ENCODE peak calls at places on chromosomes 2 and 18, in ten cellular contexts. One of them, this sample, is unnamed.

GRCh38 chr2:188898261-188898660 is 75.9 kb upstream of the COL3A1 start:
- DNase-seq in CD8-positive, alpha-beta memory T cell: no peak
- DNase-seq in activated CD4-positive, alpha-beta T cell treated with anti-CD3 and anti-CD28 coated beads, Interleukin-2, amount 50 U/mL, for 24 hours: no peak
- DNase-seq in stimulated activated naive CD4-positive, alpha-beta T cell: no peak
- DNase-seq in endothelial cell: no peak
- DNase-seq in NCI-H1092: no peak
- DNase-seq in foreskin fibroblast: no peak
- DNase-seq in Peyer's patch: no peak
- DNase-seq in GDM1: no peak
- DNase-seq in aorta: no peak
- DNase-seq in this sample: no peak

GRCh38 chr2:155141418-155141817 is 442.9 kb downstream of the KCNJ3 start:
- DNase-seq in CD8-positive, alpha-beta memory T cell: no peak
- DNase-seq in activated CD4-positive, alpha-beta T cell treated with anti-CD3 and anti-CD28 coated beads, Interleukin-2, amount 50 U/mL, for 24 hours: no peak
- DNase-seq in stimulated activated naive CD4-positive, alpha-beta T cell: no peak
- DNase-seq in endothelial cell: no peak
- DNase-seq in NCI-H1092: no peak
- DNase-seq in foreskin fibroblast: no peak
- DNase-seq in Peyer's patch: no peak
- DNase-seq in GDM1: no peak
- DNase-seq in aorta: no peak
- DNase-seq in this sample: no peak

GRCh38 chr2:197071790-197072436 is 145.4 kb upstream of the PGAP1 start:
- DNase-seq in CD8-positive, alpha-beta memory T cell: no peak
- DNase-seq in activated CD4-positive, alpha-beta T cell treated with anti-CD3 and anti-CD28 coated beads, Interleukin-2, amount 50 U/mL, for 24 hours: no peak
- DNase-seq in stimulated activated naive CD4-positive, alpha-beta T cell: no peak
- DNase-seq in endothelial cell: no peak
- DNase-seq in NCI-H1092: no peak
- DNase-seq in foreskin fibroblast: no peak
- DNase-seq in Peyer's patch: no peak
- DNase-seq in GDM1: no peak
- DNase-seq in aorta: no peak
- DNase-seq in this sample: no peak

GRCh38 chr2:134689303-134689702 is 29.5 kb downstream of the TMEM163 start:
- DNase-seq in CD8-positive, alpha-beta memory T cell: no peak
- DNase-seq in activated CD4-positive, alpha-beta T cell treated with anti-CD3 and anti-CD28 coated beads, Interleukin-2, amount 50 U/mL, for 24 hours: no peak
- DNase-seq in stimulated activated naive CD4-positive, alpha-beta T cell: no peak
- DNase-seq in endothelial cell: no peak
- DNase-seq in NCI-H1092: no peak
- DNase-seq in foreskin fibroblast: no peak
- DNase-seq in Peyer's patch: no peak
- DNase-seq in GDM1: no peak
- DNase-seq in aorta: no peak
- DNase-seq in this sample: no peak

GRCh38 chr18:39435986-39436385 is 1870.4 kb upstream of the CELF4 start:
- DNase-seq in CD8-positive, alpha-beta memory T cell: no peak
- DNase-seq in activated CD4-positive, alpha-beta T cell treated with anti-CD3 and anti-CD28 coated beads, Interleukin-2, amount 50 U/mL, for 24 hours: no peak
- DNase-seq in stimulated activated naive CD4-positive, alpha-beta T cell: no peak
- DNase-seq in endothelial cell: no peak
- DNase-seq in NCI-H1092: no peak
- DNase-seq in foreskin fibroblast: no peak
- DNase-seq in Peyer's patch: no peak
- DNase-seq in GDM1: no peak
- DNase-seq in aorta: no peak
- DNase-seq in this sample: no peak

GRCh38 chr2:86081724-86082123 is 24.0 kb downstream of the POLR1A start:
- DNase-seq in CD8-positive, alpha-beta memory T cell: no peak
- DNase-seq in activated CD4-positive, alpha-beta T cell treated with anti-CD3 and anti-CD28 coated beads, Interleukin-2, amount 50 U/mL, for 24 hours: no peak
- DNase-seq in stimulated activated naive CD4-positive, alpha-beta T cell: no peak
- DNase-seq in endothelial cell: no peak
- DNase-seq in NCI-H1092: no peak
- DNase-seq in foreskin fibroblast: no peak
- DNase-seq in Peyer's patch: no peak
- DNase-seq in GDM1: no peak
- DNase-seq in aorta: no peak
- DNase-seq in this sample: no peak

GRCh38 chr2:225536036-225536435 is 136.5 kb downstream of the NYAP2 start:
- DNase-seq in CD8-positive, alpha-beta memory T cell: no peak
- DNase-seq in activated CD4-positive, alpha-beta T cell treated with anti-CD3 and anti-CD28 coated beads, Interleukin-2, amount 50 U/mL, for 24 hours: no peak
- DNase-seq in stimulated activated naive CD4-positive, alpha-beta T cell: no peak
- DNase-seq in endothelial cell: no peak
- DNase-seq in NCI-H1092: no peak
- DNase-seq in foreskin fibroblast: no peak
- DNase-seq in Peyer's patch: no peak
- DNase-seq in GDM1: no peak
- DNase-seq in aorta: no peak
- DNase-seq in this sample: no peak

GRCh38 chr2:112272669-112273068 is 2.7 kb upstream of the ZC3H6 start:
- DNase-seq in CD8-positive, alpha-beta memory T cell: no peak
- DNase-seq in activated CD4-positive, alpha-beta T cell treated with anti-CD3 and anti-CD28 coated beads, Interleukin-2, amount 50 U/mL, for 24 hours: no peak
- DNase-seq in stimulated activated naive CD4-positive, alpha-beta T cell: no peak
- DNase-seq in endothelial cell: no peak
- DNase-seq in NCI-H1092: no peak
- DNase-seq in foreskin fibroblast: no peak
- DNase-seq in Peyer's patch: no peak
- DNase-seq in GDM1: no peak
- DNase-seq in aorta: no peak
- DNase-seq in this sample: no peak

GRCh38 chr18:62784338-62784965 is 69.1 kb downstream of the PHLPP1 start:
- DNase-seq in CD8-positive, alpha-beta memory T cell: no peak
- DNase-seq in activated CD4-positive, alpha-beta T cell treated with anti-CD3 and anti-CD28 coated beads, Interleukin-2, amount 50 U/mL, for 24 hours: peak; percentile 20
- DNase-seq in stimulated activated naive CD4-positive, alpha-beta T cell: no peak
- DNase-seq in endothelial cell: no peak
- DNase-seq in NCI-H1092: no peak
- DNase-seq in foreskin fibroblast: no peak
- DNase-seq in Peyer's patch: no peak
- DNase-seq in GDM1: no peak
- DNase-seq in aorta: no peak
- DNase-seq in this sample: no peak

GRCh38 chr2:26430826-26431225 is 29.1 kb downstream of the DRC1 start:
- DNase-seq in CD8-positive, alpha-beta memory T cell: no peak
- DNase-seq in activated CD4-positive, alpha-beta T cell treated with anti-CD3 and anti-CD28 coated beads, Interleukin-2, amount 50 U/mL, for 24 hours: no peak
- DNase-seq in stimulated activated naive CD4-positive, alpha-beta T cell: no peak
- DNase-seq in endothelial cell: no peak
- DNase-seq in NCI-H1092: no peak
- DNase-seq in foreskin fibroblast: peak; percentile 14
- DNase-seq in Peyer's patch: no peak
- DNase-seq in GDM1: no peak
- DNase-seq in aorta: no peak
- DNase-seq in this sample: no peak

GRCh38 chr2:166157578-166157977 is 29.8 kb upstream of the SCN1A start:
- DNase-seq in CD8-positive, alpha-beta memory T cell: no peak
- DNase-seq in activated CD4-positive, alpha-beta T cell treated with anti-CD3 and anti-CD28 coated beads, Interleukin-2, amount 50 U/mL, for 24 hours: no peak
- DNase-seq in stimulated activated naive CD4-positive, alpha-beta T cell: no peak
- DNase-seq in endothelial cell: no peak
- DNase-seq in NCI-H1092: peak; percentile 2
- DNase-seq in foreskin fibroblast: no peak
- DNase-seq in Peyer's patch: no peak
- DNase-seq in GDM1: no peak
- DNase-seq in aorta: no peak
- DNase-seq in this sample: no peak

GRCh38 chr2:98691307-98691706 is 39.6 kb downstream of the MGAT4A start:
- DNase-seq in CD8-positive, alpha-beta memory T cell: no peak
- DNase-seq in activated CD4-positive, alpha-beta T cell treated with anti-CD3 and anti-CD28 coated beads, Interleukin-2, amount 50 U/mL, for 24 hours: no peak
- DNase-seq in stimulated activated naive CD4-positive, alpha-beta T cell: no peak
- DNase-seq in endothelial cell: no peak
- DNase-seq in NCI-H1092: no peak
- DNase-seq in foreskin fibroblast: no peak
- DNase-seq in Peyer's patch: no peak
- DNase-seq in GDM1: no peak
- DNase-seq in aorta: no peak
- DNase-seq in this sample: no peak

GRCh38 chr2:97849881-97850540 is 136.6 kb downstream of the ZAP70 start:
- DNase-seq in CD8-positive, alpha-beta memory T cell: no peak
- DNase-seq in activated CD4-positive, alpha-beta T cell treated with anti-CD3 and anti-CD28 coated beads, Interleukin-2, amount 50 U/mL, for 24 hours: no peak
- DNase-seq in stimulated activated naive CD4-positive, alpha-beta T cell: no peak
- DNase-seq in endothelial cell: no peak
- DNase-seq in NCI-H1092: no peak
- DNase-seq in foreskin fibroblast: no peak
- DNase-seq in Peyer's patch: no peak
- DNase-seq in GDM1: no peak
- DNase-seq in aorta: no peak
- DNase-seq in this sample: no peak

GRCh38 chr2:216559625-216560156 is 61.0 kb downstream of the RPL37A start:
- DNase-seq in CD8-positive, alpha-beta memory T cell: no peak
- DNase-seq in activated CD4-positive, alpha-beta T cell treated with anti-CD3 and anti-CD28 coated beads, Interleukin-2, amount 50 U/mL, for 24 hours: no peak
- DNase-seq in stimulated activated naive CD4-positive, alpha-beta T cell: no peak
- DNase-seq in endothelial cell: no peak
- DNase-seq in NCI-H1092: no peak
- DNase-seq in foreskin fibroblast: no peak
- DNase-seq in Peyer's patch: no peak
- DNase-seq in GDM1: no peak
- DNase-seq in aorta: no peak
- DNase-seq in this sample: no peak

GRCh38 chr2:68767031-68767961 is 32.7 kb downstream of the ARHGAP25 start:
- DNase-seq in CD8-positive, alpha-beta memory T cell: peak; percentile 75
- DNase-seq in activated CD4-positive, alpha-beta T cell treated with anti-CD3 and anti-CD28 coated beads, Interleukin-2, amount 50 U/mL, for 24 hours: peak; percentile 35
- DNase-seq in stimulated activated naive CD4-positive, alpha-beta T cell: peak; percentile 39
- DNase-seq in endothelial cell: no peak
- DNase-seq in NCI-H1092: no peak
- DNase-seq in foreskin fibroblast: no peak
- DNase-seq in Peyer's patch: no peak
- DNase-seq in GDM1: no peak
- DNase-seq in aorta: no peak
- DNase-seq in this sample: no peak

GRCh38 chr2:191760655-191761054 is 82.7 kb downstream of the NABP1 start:
- DNase-seq in CD8-positive, alpha-beta memory T cell: no peak
- DNase-seq in activated CD4-positive, alpha-beta T cell treated with anti-CD3 and anti-CD28 coated beads, Interleukin-2, amount 50 U/mL, for 24 hours: no peak
- DNase-seq in stimulated activated naive CD4-positive, alpha-beta T cell: no peak
- DNase-seq in endothelial cell: no peak
- DNase-seq in NCI-H1092: no peak
- DNase-seq in foreskin fibroblast: no peak
- DNase-seq in Peyer's patch: no peak
- DNase-seq in GDM1: no peak
- DNase-seq in aorta: no peak
- DNase-seq in this sample: no peak

GRCh38 chr2:178863856-178864620 is 56.8 kb upstream of the TTN start:
- DNase-seq in CD8-positive, alpha-beta memory T cell: no peak
- DNase-seq in activated CD4-positive, alpha-beta T cell treated with anti-CD3 and anti-CD28 coated beads, Interleukin-2, amount 50 U/mL, for 24 hours: no peak
- DNase-seq in stimulated activated naive CD4-positive, alpha-beta T cell: no peak
- DNase-seq in endothelial cell: no peak
- DNase-seq in NCI-H1092: no peak
- DNase-seq in foreskin fibroblast: peak; percentile 29
- DNase-seq in Peyer's patch: no peak
- DNase-seq in GDM1: no peak
- DNase-seq in aorta: peak; percentile 81
- DNase-seq in this sample: peak; percentile 81

GRCh38 chr2:171811229-171811628 is 82.8 kb downstream of the SLC25A12 start:
- DNase-seq in CD8-positive, alpha-beta memory T cell: no peak
- DNase-seq in activated CD4-positive, alpha-beta T cell treated with anti-CD3 and anti-CD28 coated beads, Interleukin-2, amount 50 U/mL, for 24 hours: no peak
- DNase-seq in stimulated activated naive CD4-positive, alpha-beta T cell: no peak
- DNase-seq in endothelial cell: no peak
- DNase-seq in NCI-H1092: no peak
- DNase-seq in foreskin fibroblast: peak; percentile 29
- DNase-seq in Peyer's patch: no peak
- DNase-seq in GDM1: peak; percentile 2
- DNase-seq in aorta: no peak
- DNase-seq in this sample: no peak

GRCh38 chr2:46545015-46545839 is 65.9 kb downstream of the TMEM247 start:
- DNase-seq in CD8-positive, alpha-beta memory T cell: no peak
- DNase-seq in activated CD4-positive, alpha-beta T cell treated with anti-CD3 and anti-CD28 coated beads, Interleukin-2, amount 50 U/mL, for 24 hours: no peak
- DNase-seq in stimulated activated naive CD4-positive, alpha-beta T cell: no peak
- DNase-seq in endothelial cell: no peak
- DNase-seq in NCI-H1092: no peak
- DNase-seq in foreskin fibroblast: no peak
- DNase-seq in Peyer's patch: no peak
- DNase-seq in GDM1: no peak
- DNase-seq in aorta: no peak
- DNase-seq in this sample: no peak

GRCh38 chr2:63053889-63054725 is 3.5 kb downstream of the OTX1 start:
- DNase-seq in CD8-positive, alpha-beta memory T cell: peak; percentile 39
- DNase-seq in activated CD4-positive, alpha-beta T cell treated with anti-CD3 and anti-CD28 coated beads, Interleukin-2, amount 50 U/mL, for 24 hours: no peak
- DNase-seq in stimulated activated naive CD4-positive, alpha-beta T cell: no peak
- DNase-seq in endothelial cell: peak; percentile 65
- DNase-seq in NCI-H1092: no peak
- DNase-seq in foreskin fibroblast: no peak
- DNase-seq in Peyer's patch: peak; percentile 73
- DNase-seq in GDM1: no peak
- DNase-seq in aorta: no peak
- DNase-seq in this sample: no peak

GRCh38 chr2:175575346-175576258 is 394.1 kb upstream of the ATP5MC3 start:
- DNase-seq in CD8-positive, alpha-beta memory T cell: no peak
- DNase-seq in activated CD4-positive, alpha-beta T cell treated with anti-CD3 and anti-CD28 coated beads, Interleukin-2, amount 50 U/mL, for 24 hours: no peak
- DNase-seq in stimulated activated naive CD4-positive, alpha-beta T cell: no peak
- DNase-seq in endothelial cell: no peak
- DNase-seq in NCI-H1092: peak; percentile 11
- DNase-seq in foreskin fibroblast: no peak
- DNase-seq in Peyer's patch: no peak
- DNase-seq in GDM1: no peak
- DNase-seq in aorta: no peak
- DNase-seq in this sample: no peak

GRCh38 chr18:26034850-26035497 is 55.4 kb downstream of the SS18 start:
- DNase-seq in CD8-positive, alpha-beta memory T cell: no peak
- DNase-seq in activated CD4-positive, alpha-beta T cell treated with anti-CD3 and anti-CD28 coated beads, Interleukin-2, amount 50 U/mL, for 24 hours: no peak
- DNase-seq in stimulated activated naive CD4-positive, alpha-beta T cell: no peak
- DNase-seq in endothelial cell: no peak
- DNase-seq in NCI-H1092: no peak
- DNase-seq in foreskin fibroblast: no peak
- DNase-seq in Peyer's patch: no peak
- DNase-seq in GDM1: no peak
- DNase-seq in aorta: no peak
- DNase-seq in this sample: no peak

GRCh38 chr2:27445615-27446014 is 3.4 kb downstream of the KRTCAP3 start:
- DNase-seq in CD8-positive, alpha-beta memory T cell: no peak
- DNase-seq in activated CD4-positive, alpha-beta T cell treated with anti-CD3 and anti-CD28 coated beads, Interleukin-2, amount 50 U/mL, for 24 hours: no peak
- DNase-seq in stimulated activated naive CD4-positive, alpha-beta T cell: no peak
- DNase-seq in endothelial cell: no peak
- DNase-seq in NCI-H1092: no peak
- DNase-seq in foreskin fibroblast: no peak
- DNase-seq in Peyer's patch: peak; percentile 62
- DNase-seq in GDM1: no peak
- DNase-seq in aorta: no peak
- DNase-seq in this sample: no peak

GRCh38 chr2:54212456-54212855 is 43.6 kb downstream of the TSPYL6 start:
- DNase-seq in CD8-positive, alpha-beta memory T cell: no peak
- DNase-seq in activated CD4-positive, alpha-beta T cell treated with anti-CD3 and anti-CD28 coated beads, Interleukin-2, amount 50 U/mL, for 24 hours: no peak
- DNase-seq in stimulated activated naive CD4-positive, alpha-beta T cell: no peak
- DNase-seq in endothelial cell: no peak
- DNase-seq in NCI-H1092: no peak
- DNase-seq in foreskin fibroblast: peak; percentile 86
- DNase-seq in Peyer's patch: no peak
- DNase-seq in GDM1: no peak
- DNase-seq in aorta: no peak
- DNase-seq in this sample: no peak

GRCh38 chr2:55119711-55120487 is 69.6 kb upstream of the RTN4 start:
- DNase-seq in CD8-positive, alpha-beta memory T cell: no peak
- DNase-seq in activated CD4-positive, alpha-beta T cell treated with anti-CD3 and anti-CD28 coated beads, Interleukin-2, amount 50 U/mL, for 24 hours: no peak
- DNase-seq in stimulated activated naive CD4-positive, alpha-beta T cell: no peak
- DNase-seq in endothelial cell: no peak
- DNase-seq in NCI-H1092: no peak
- DNase-seq in foreskin fibroblast: peak; percentile 53
- DNase-seq in Peyer's patch: no peak
- DNase-seq in GDM1: no peak
- DNase-seq in aorta: no peak
- DNase-seq in this sample: no peak

GRCh38 chr2:23658466-23658942 is 268.4 kb downstream of the ATAD2B start:
- DNase-seq in CD8-positive, alpha-beta memory T cell: no peak
- DNase-seq in activated CD4-positive, alpha-beta T cell treated with anti-CD3 and anti-CD28 coated beads, Interleukin-2, amount 50 U/mL, for 24 hours: peak; percentile 4
- DNase-seq in stimulated activated naive CD4-positive, alpha-beta T cell: no peak
- DNase-seq in endothelial cell: no peak
- DNase-seq in NCI-H1092: no peak
- DNase-seq in foreskin fibroblast: no peak
- DNase-seq in Peyer's patch: peak; percentile 59
- DNase-seq in GDM1: no peak
- DNase-seq in aorta: no peak
- DNase-seq in this sample: no peak

GRCh38 chr2:132715986-132716385 is 46.0 kb upstream of the LYPD1 start:
- DNase-seq in CD8-positive, alpha-beta memory T cell: no peak
- DNase-seq in activated CD4-positive, alpha-beta T cell treated with anti-CD3 and anti-CD28 coated beads, Interleukin-2, amount 50 U/mL, for 24 hours: no peak
- DNase-seq in stimulated activated naive CD4-positive, alpha-beta T cell: no peak
- DNase-seq in endothelial cell: no peak
- DNase-seq in NCI-H1092: no peak
- DNase-seq in foreskin fibroblast: no peak
- DNase-seq in Peyer's patch: no peak
- DNase-seq in GDM1: no peak
- DNase-seq in aorta: no peak
- DNase-seq in this sample: no peak

GRCh38 chr2:179268277-179268935 is 3.8 kb upstream of the SESTD1 start:
- DNase-seq in CD8-positive, alpha-beta memory T cell: no peak
- DNase-seq in activated CD4-positive, alpha-beta T cell treated with anti-CD3 and anti-CD28 coated beads, Interleukin-2, amount 50 U/mL, for 24 hours: no peak
- DNase-seq in stimulated activated naive CD4-positive, alpha-beta T cell: no peak
- DNase-seq in endothelial cell: no peak
- DNase-seq in NCI-H1092: no peak
- DNase-seq in foreskin fibroblast: peak; percentile 67
- DNase-seq in Peyer's patch: no peak
- DNase-seq in GDM1: no peak
- DNase-seq in aorta: peak; percentile 68
- DNase-seq in this sample: no peak